ENCODE peak calls at places on chromosomes 16 and 17, in four cellular contexts. One of them, this sample, is unnamed.

GRCh38 chr17:78130439-78131101 is at the start of gene TMC8:
- DNase-seq in OCI-M1: peak; percentile 38
- DNase-seq in body of pancreas: peak; percentile 13
- DNase-seq in epithelial cell of proximal tubule: no peak
- DNase-seq in this sample: no peak

GRCh38 chr16:71339481-71340171 is 18.9 kb upstream of the CALB2 start:
- DNase-seq in body of pancreas: no peak
- DNase-seq in OCI-M1: no peak
- DNase-seq in epithelial cell of proximal tubule: no peak
- DNase-seq in this sample: no peak

GRCh38 chr16:2088759-2089358 is 41.1 kb downstream of the TSC2 start:
- DNase-seq in OCI-M1: no peak
- DNase-seq in body of pancreas: no peak
- DNase-seq in epithelial cell of proximal tubule: no peak
- DNase-seq in this sample: no peak

GRCh38 chr17:76353004-76353598 is 615 bp downstream of the PRPSAP1 start:
- DNase-seq in body of pancreas: peak; percentile 47
- DNase-seq in OCI-M1: peak; percentile 25
- DNase-seq in epithelial cell of proximal tubule: no peak
- DNase-seq in this sample: no peak

GRCh38 chr17:42623732-42624596 is 14.5 kb downstream of the TUBG1 start:
- DNase-seq in epithelial cell of proximal tubule: no peak
- DNase-seq in OCI-M1: peak; percentile 60
- DNase-seq in body of pancreas: peak; percentile 84
- DNase-seq in this sample: no peak

GRCh38 chr17:68326681-68327080 is 35.4 kb downstream of the ARSG start:
- DNase-seq in body of pancreas: no peak
- DNase-seq in epithelial cell of proximal tubule: no peak
- DNase-seq in OCI-M1: no peak
- DNase-seq in this sample: no peak

GRCh38 chr16:1221628-1222552 is 3.2 kb downstream of the TPSG1 start:
- DNase-seq in epithelial cell of proximal tubule: no peak
- DNase-seq in body of pancreas: no peak
- DNase-seq in OCI-M1: no peak
- DNase-seq in this sample: no peak

GRCh38 chr16:67910162-67910561 is 17.1 kb downstream of the PSKH1 start:
- DNase-seq in OCI-M1: no peak
- DNase-seq in body of pancreas: no peak
- DNase-seq in epithelial cell of proximal tubule: no peak
- DNase-seq in this sample: no peak

GRCh38 chr17:65519471-65519870 is 42.0 kb downstream of the AXIN2 start:
- DNase-seq in body of pancreas: no peak
- DNase-seq in epithelial cell of proximal tubule: no peak
- DNase-seq in OCI-M1: no peak
- DNase-seq in this sample: no peak

GRCh38 chr16:87864331-87864989 is 4.8 kb downstream of the SLC7A5 start:
- DNase-seq in body of pancreas: no peak
- DNase-seq in OCI-M1: no peak
- DNase-seq in epithelial cell of proximal tubule: peak; percentile 58
- DNase-seq in this sample: no peak

GRCh38 chr16:14151256-14152030 is 80.3 kb downstream of the MRTFB start:
- DNase-seq in body of pancreas: no peak
- DNase-seq in epithelial cell of proximal tubule: no peak
- DNase-seq in OCI-M1: no peak
- DNase-seq in this sample: no peak

GRCh38 chr17:61097786-61098185 is 301.9 kb upstream of the TBX2 start:
- DNase-seq in epithelial cell of proximal tubule: no peak
- DNase-seq in OCI-M1: no peak
- DNase-seq in body of pancreas: no peak
- DNase-seq in this sample: no peak

GRCh38 chr17:77884967-77885641 is 73.4 kb upstream of the TNRC6C start:
- DNase-seq in epithelial cell of proximal tubule: no peak
- DNase-seq in body of pancreas: no peak
- DNase-seq in OCI-M1: no peak
- DNase-seq in this sample: no peak

GRCh38 chr16:12458591-12459400 is 344.9 kb downstream of the CPPED1 start:
- DNase-seq in body of pancreas: no peak
- DNase-seq in epithelial cell of proximal tubule: no peak
- DNase-seq in OCI-M1: peak; percentile 10
- DNase-seq in this sample: no peak

GRCh38 chr17:10604521-10604920 is 52.6 kb downstream of the MYH3 start:
- DNase-seq in body of pancreas: no peak
- DNase-seq in epithelial cell of proximal tubule: no peak
- DNase-seq in OCI-M1: no peak
- DNase-seq in this sample: no peak

GRCh38 chr16:87093804-87094203 is 223.4 kb downstream of the C16orf95 start:
- DNase-seq in epithelial cell of proximal tubule: no peak
- DNase-seq in body of pancreas: no peak
- DNase-seq in OCI-M1: no peak
- DNase-seq in this sample: no peak

GRCh38 chr17:45787656-45788055 is 3.5 kb downstream of the CRHR1 start:
- DNase-seq in OCI-M1: no peak
- DNase-seq in body of pancreas: no peak
- DNase-seq in epithelial cell of proximal tubule: no peak
- DNase-seq in this sample: no peak

GRCh38 chr16:74035816-74036215 is 260.8 kb upstream of the PSMD7 start:
- DNase-seq in OCI-M1: peak; percentile 13
- DNase-seq in epithelial cell of proximal tubule: no peak
- DNase-seq in body of pancreas: no peak
- DNase-seq in this sample: no peak

GRCh38 chr16:5615868-5616642 is 518.5 kb upstream of the EEF2KMT start:
- DNase-seq in epithelial cell of proximal tubule: no peak
- DNase-seq in OCI-M1: peak; percentile 74
- DNase-seq in body of pancreas: peak; percentile 44
- DNase-seq in this sample: no peak

GRCh38 chr17:78342438-78343098 is 17.3 kb downstream of the SOCS3 start:
- DNase-seq in OCI-M1: no peak
- DNase-seq in body of pancreas: no peak
- DNase-seq in epithelial cell of proximal tubule: no peak
- DNase-seq in this sample: no peak